ENCODE peak calls at places on chromosomes 16 and 17, in four cellular contexts. A is HL-60, I is GM12878, Z is K562. U is an unnamed sample.

GRCh38 chr17:77754956-77755355 is 203.5 kb upstream of the TNRC6C start:
- DNase-seq in A (no peak), Z (no peak), I (no peak), U (no peak)

GRCh38 chr17:6780001-6780400 is 4.0 kb downstream of the FBXO39 start:
- DNase-seq in I (no peak), A (no peak), Z (no peak), U (no peak)

GRCh38 chr17:48542956-48543853 is 1.7 kb downstream of the HOXB2 start:
- DNase-seq in A (no peak), Z (no peak), I (no peak), U (peak)

GRCh38 chr17:3690094-3690715 is 5.8 kb downstream of the P2RX5 start:
- DNase-seq in Z (no peak), I (no peak), A (no peak), U (no peak)

GRCh38 chr16:77062878-77063566 is 128.0 kb upstream of the MON1B start:
- DNase-seq in I (no peak), Z (no peak), A (no peak), U (no peak)

GRCh38 chr17:17391575-17392370 is 85.0 kb upstream of the MED9 start:
- DNase-seq in Z (peak), I (peak), A (no peak), U (no peak)

GRCh38 chr17:37743875-37744632 is 805 bp downstream of the HNF1B start:
- DNase-seq in I (no peak), Z (no peak), A (no peak), U (no peak)

GRCh38 chr17:28610372-28610771 is 3.6 kb downstream of the RSKR start:
- DNase-seq in A (no peak), Z (no peak), I (no peak), U (no peak)

GRCh38 chr17:22459331-22459952 is 767.1 kb downstream of the KCNJ18 start:
- DNase-seq in Z (no peak), I (no peak), A (no peak), U (no peak)

GRCh38 chr16:86505899-86506864 is 4.1 kb upstream of the FOXF1 start:
- DNase-seq in A (no peak), Z (no peak), I (no peak), U (no peak)

GRCh38 chr17:44900894-44901293 is 1.6 kb upstream of the EFTUD2 start:
- DNase-seq in Z (no peak), A (peak), I (no peak), U (no peak)

GRCh38 chr16:31109622-31110021 is 1.4 kb downstream of the BCKDK start:
- DNase-seq in A (no peak), Z (no peak), I (no peak), U (no peak)

GRCh38 chr16:46768809-46769208 is 20.7 kb upstream of the MYLK3 start:
- DNase-seq in I (no peak), A (no peak), Z (no peak), U (no peak)

GRCh38 chr16:82769845-82770244 is 143.1 kb downstream of the CDH13 start:
- DNase-seq in Z (no peak), A (no peak), I (no peak), U (no peak)

GRCh38 chr17:83119987-83120864 is 40.8 kb downstream of the METRNL start:
- DNase-seq in Z (no peak), A (peak), I (peak), U (peak)

GRCh38 chr16:35908942-35909341 is 2449.5 kb downstream of the TP53TG3F start:
- DNase-seq in Z (peak), A (peak), I (no peak), U (no peak)

GRCh38 chr17:38798614-38799500 is 499 bp downstream of the PIP4K2B start:
- DNase-seq in I (no peak), A (peak), Z (peak), U (peak)

GRCh38 chr17:49967621-49968379 is 1.2 kb upstream of the DLX4 start:
- DNase-seq in A (peak), I (no peak), Z (no peak), U (no peak)

GRCh38 chr17:74592087-74592990 is at the start of gene CD300LD:
- DNase-seq in A (no peak), Z (no peak), I (no peak), U (no peak)

GRCh38 chr17:81811705-81812570 is 8.0 kb downstream of the GCGR start:
- DNase-seq in Z (no peak), A (no peak), I (no peak), U (no peak)

GRCh38 chr16:85313541-85314208 is 201.4 kb upstream of the CIBAR2 start:
- DNase-seq in I (no peak), A (no peak), Z (no peak), U (no peak)

GRCh38 chr16:7501868-7502267 is 169.2 kb downstream of the RBFOX1 start:
- DNase-seq in I (no peak), A (no peak), Z (no peak), U (no peak)

GRCh38 chr16:80058236-80058635 is 457.7 kb upstream of the MAF start:
- DNase-seq in Z (no peak), A (no peak), I (no peak), U (no peak)

GRCh38 chr17:40122944-40123810 is 1.4 kb downstream of the MSL1 start:
- DNase-seq in Z (peak), A (no peak), I (no peak), U (peak)

GRCh38 chr17:47715669-47716325 is 17.2 kb upstream of the TBX21 start:
- DNase-seq in A (no peak), I (no peak), Z (no peak), U (no peak)

GRCh38 chr17:21353326-21354010 is 22.7 kb upstream of the KCNJ12 start:
- DNase-seq in Z (no peak), A (no peak), I (no peak), U (no peak)

GRCh38 chr16:28616636-28617035 is 6.8 kb upstream of the SULT1A1 start:
- DNase-seq in A (no peak), I (no peak), Z (no peak), U (no peak)

GRCh38 chr17:74059471-74059870 is 144.0 kb upstream of the RPL38 start:
- DNase-seq in I (no peak), Z (no peak), A (no peak), U (no peak)

GRCh38 chr17:1241904-1242303 is 28.3 kb upstream of the BHLHA9 start:
- DNase-seq in Z (no peak), A (no peak), I (no peak), U (no peak)

GRCh38 chr17:5537251-5537650 is 47.1 kb downstream of the NLRP1 start:
- DNase-seq in I (no peak), Z (no peak), A (no peak), U (no peak)

GRCh38 chr17:52740006-52740405 is 581.5 kb upstream of the CA10 start:
- DNase-seq in A (no peak), I (no peak), Z (no peak), U (no peak)

GRCh38 chr16:75029854-75030253 is 31.0 kb downstream of the ZNRF1 start:
- DNase-seq in Z (no peak), I (no peak), A (no peak), U (no peak)

GRCh38 chr16:68668266-68668665 is 23.2 kb downstream of the CDH3 start:
- DNase-seq in I (peak), Z (no peak), A (peak), U (no peak)

GRCh38 chr16:21260870-21261791 is 17.0 kb downstream of the CRYM start:
- DNase-seq in I (no peak), Z (peak), A (no peak), U (no peak)

GRCh38 chr17:17063546-17064122 is 21.4 kb downstream of the MPRIP start:
- DNase-seq in Z (no peak), A (no peak), I (no peak), U (no peak)

DNA sequence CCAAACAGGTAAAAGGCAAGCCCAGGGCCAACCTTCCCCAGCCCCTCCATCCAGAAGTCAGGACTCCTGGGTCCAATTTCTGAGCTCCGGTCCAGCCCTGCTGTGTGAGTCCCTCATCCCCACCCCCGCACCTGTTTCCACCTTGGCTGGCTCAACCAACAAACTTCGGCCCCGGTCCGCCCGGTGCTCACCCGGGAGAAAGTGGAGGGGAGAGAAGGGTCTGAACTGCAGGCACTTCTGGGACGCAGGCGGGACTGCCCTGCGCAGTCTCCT is 542 bp downstream of the RHBDF2 start:
- DNase-seq in A (no peak), Z (no peak), I (no peak), U (no peak)
- TF ChIP-seq SPI1 in A (no peak), Z (no peak), I (no peak), U (no peak)

GRCh38 chr17:79627184-79627765 is 16.4 kb upstream of the RBFOX3 start:
- DNase-seq in Z (no peak), I (no peak), A (no peak), U (no peak)
- TF ChIP-seq SPI1 in Z (no peak), I (no peak), A (no peak), U (no peak)

GRCh38 chr16:81588326-81589081 is 143.9 kb downstream of the CMIP start:
- DNase-seq in A (no peak), Z (no peak), I (no peak), U (no peak)

GRCh38 chr16:81585785-81586184 is 141.2 kb downstream of the CMIP start:
- DNase-seq in I (no peak), A (no peak), Z (peak), U (no peak)

GRCh38 chr16:81587626-81588160 is 143.1 kb downstream of the CMIP start:
- DNase-seq in A (no peak), Z (no peak), I (no peak), U (no peak)

GRCh38 chr16:81586976-81587625 is 142.5 kb downstream of the CMIP start:
- DNase-seq in I (no peak), Z (no peak), A (no peak), U (no peak)

DNA sequence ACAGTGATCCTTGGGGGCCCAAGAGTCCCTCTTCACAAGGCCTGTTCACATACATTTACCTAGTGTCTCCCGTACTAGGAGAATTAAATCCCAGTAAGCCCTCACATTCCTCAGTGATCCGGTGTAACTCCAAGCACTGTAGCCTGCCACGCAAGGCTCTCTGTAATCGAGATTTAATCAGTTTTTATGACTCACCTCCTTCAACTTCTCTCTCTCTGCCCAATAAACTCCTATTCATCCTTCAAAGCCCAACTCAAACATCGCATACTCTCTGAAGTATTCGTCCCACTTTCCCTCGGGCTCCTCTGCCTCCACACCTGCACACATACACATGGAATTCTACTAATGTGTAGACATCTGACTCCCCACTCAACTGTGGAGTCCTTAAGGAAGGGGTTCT is 141.8 kb downstream of the CMIP start:
- DNase-seq in A (no peak), I (no peak), Z (no peak), U (no peak)
- TF ChIP-seq SPI1 in A (no peak), I (no peak), Z (no peak), U (no peak)

DNA sequence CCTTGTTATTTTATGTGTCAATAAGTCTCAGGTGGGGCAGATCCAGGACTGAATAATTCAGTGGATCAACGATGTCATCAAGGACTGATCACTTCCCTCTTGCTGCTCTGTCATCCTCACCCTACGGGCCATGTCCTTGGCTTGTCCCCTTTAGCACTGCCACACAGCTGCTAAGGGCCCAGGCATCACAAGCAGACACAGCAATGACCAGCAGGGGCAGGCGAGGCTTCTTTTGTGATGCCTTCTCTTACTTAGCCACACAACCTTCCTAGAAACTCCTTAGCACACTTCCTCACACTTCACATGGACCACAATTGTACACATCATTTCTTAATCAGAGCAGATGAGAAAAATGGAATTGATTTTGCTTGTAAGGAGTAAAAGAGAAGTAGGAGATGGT is 356.3 kb upstream of the SOX9 start:
- DNase-seq in A (no peak), Z (no peak), I (no peak), U (no peak)
- TF ChIP-seq SPI1 in A (no peak), Z (no peak), I (no peak), U (no peak)

DNA sequence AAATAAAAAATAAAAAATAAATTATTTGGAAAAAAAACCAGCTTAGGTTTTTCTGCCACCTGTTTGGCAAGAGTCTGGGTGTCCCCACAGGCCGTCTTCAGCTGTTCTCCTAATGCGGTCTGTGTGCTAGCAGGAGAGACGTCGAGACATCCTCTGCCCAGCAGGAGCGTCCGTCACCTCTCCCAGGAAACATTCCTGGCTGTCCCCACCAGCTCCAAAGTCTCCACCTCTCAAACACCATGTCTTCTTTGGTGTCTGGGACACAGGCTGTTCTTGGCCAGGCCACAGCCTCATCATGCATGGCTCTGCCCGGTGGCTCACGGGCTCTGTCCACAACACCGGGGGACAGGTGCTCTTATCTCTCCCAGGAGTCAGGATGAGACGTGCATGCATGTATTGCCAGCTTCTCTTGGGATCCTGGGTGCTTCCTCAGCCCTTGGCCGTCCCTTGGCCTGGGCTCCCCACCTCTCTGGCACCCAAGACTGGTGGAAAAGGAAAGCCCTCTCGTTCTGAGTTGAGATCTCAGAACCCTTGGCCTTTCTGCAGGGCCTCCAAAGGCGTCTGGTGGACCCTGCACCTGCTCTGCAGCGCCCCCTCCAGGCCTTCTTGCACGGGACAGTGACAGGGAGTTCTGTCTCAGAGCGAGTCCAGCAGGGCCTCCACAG is 84.9 kb upstream of the CBX4 start:
- DNase-seq in I (no peak), Z (peak), A (no peak), U (no peak)
- TF ChIP-seq SPI1 in I (no peak), Z (no peak), A (no peak), U (no peak)

GRCh38 chr16:87598431-87598830 is 3.9 kb upstream of the JPH3 start:
- DNase-seq in I (no peak), A (no peak), Z (no peak), U (no peak)

GRCh38 chr16:87595712-87596111 is 6.6 kb upstream of the JPH3 start:
- DNase-seq in Z (no peak), I (no peak), A (no peak), U (no peak)

GRCh38 chr16:87592018-87592712 is 10.1 kb upstream of the JPH3 start:
- DNase-seq in Z (no peak), A (no peak), I (no peak), U (no peak)

GRCh38 chr16:87597324-87597830 is 4.9 kb upstream of the JPH3 start:
- DNase-seq in I (no peak), Z (no peak), A (no peak), U (no peak)

DNA sequence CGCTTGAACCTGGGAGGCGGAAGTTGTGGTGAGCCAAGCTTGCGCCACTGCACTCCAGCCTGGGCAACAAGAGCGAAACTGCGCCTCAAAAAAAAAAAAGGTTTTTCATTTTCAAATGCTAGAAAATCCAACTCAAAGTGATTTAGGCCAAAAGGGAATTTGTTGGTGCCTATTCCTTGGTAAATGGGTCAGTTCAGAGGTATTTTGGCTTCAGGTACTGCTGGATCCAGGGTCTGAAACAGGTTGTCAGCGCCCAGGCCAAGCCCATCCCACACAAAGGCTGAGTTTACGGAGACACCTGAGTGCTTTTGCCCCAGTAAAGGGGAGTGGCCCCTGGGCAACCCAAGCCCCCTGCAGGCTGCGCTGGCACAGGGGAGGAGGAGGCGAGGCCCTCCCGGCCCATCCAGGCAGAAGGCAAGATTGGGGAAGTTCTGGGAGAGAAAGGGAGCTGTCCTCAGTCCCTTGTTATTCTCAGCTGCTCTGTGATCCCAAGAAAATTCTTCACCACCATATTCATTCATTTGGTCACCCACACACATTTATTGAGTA is 8.5 kb upstream of the JPH3 start:
- DNase-seq in A (no peak), Z (no peak), I (no peak), U (no peak)
- TF ChIP-seq SPI1 in A (no peak), Z (no peak), I (no peak), U (no peak)

GRCh38 chr17:64092111-64092510 is 37.8 kb downstream of the ERN1 start:
- DNase-seq in Z (no peak), I (no peak), A (no peak), U (no peak)
- TF ChIP-seq SPI1 in Z (no peak), I (peak), A (peak), U (peak)

GRCh38 chr16:12239953-12240485 is 263.5 kb downstream of the SNX29 start:
- DNase-seq in I (no peak), A (no peak), Z (no peak), U (no peak)
- TF ChIP-seq SPI1 in I (no peak), A (no peak), Z (no peak), U (no peak)